ENCODE peak calls at places on chromosomes 2 and 18, in nine cellular contexts. One of them, this sample, is unnamed.

GRCh38 chr2:231099918-231100317 is 24.9 kb downstream of the HTR2B start:
- DNase-seq in EL: no peak
- DNase-seq in prostate gland: no peak
- DNase-seq in transverse colon: no peak
- DNase-seq in cardiac fibroblast: peak; percentile 10
- DNase-seq in NCI-H345: no peak
- DNase-seq in pancreas: no peak
- DNase-seq in GM04503: no peak
- DNase-seq in NCI-H187: no peak
- DNase-seq in this sample: no peak

GRCh38 chr2:227942021-227942420 is 70.6 kb downstream of the DAW1 start:
- DNase-seq in EL: peak; percentile 26
- DNase-seq in prostate gland: no peak
- DNase-seq in transverse colon: no peak
- DNase-seq in cardiac fibroblast: peak; percentile 31
- DNase-seq in NCI-H345: no peak
- DNase-seq in pancreas: no peak
- DNase-seq in GM04503: no peak
- DNase-seq in NCI-H187: no peak
- DNase-seq in this sample: no peak

GRCh38 chr2:213119061-213119809 is 32.2 kb downstream of the IKZF2 start:
- DNase-seq in EL: peak; percentile 76
- DNase-seq in prostate gland: no peak
- DNase-seq in transverse colon: no peak
- DNase-seq in cardiac fibroblast: peak; percentile 95
- DNase-seq in NCI-H345: no peak
- DNase-seq in pancreas: no peak
- DNase-seq in GM04503: peak; percentile 54
- DNase-seq in NCI-H187: no peak
- DNase-seq in this sample: no peak

GRCh38 chr2:217703102-217703501 is 299.7 kb downstream of the TNS1 start:
- DNase-seq in EL: no peak
- DNase-seq in prostate gland: no peak
- DNase-seq in transverse colon: no peak
- DNase-seq in cardiac fibroblast: no peak
- DNase-seq in NCI-H345: no peak
- DNase-seq in pancreas: no peak
- DNase-seq in GM04503: no peak
- DNase-seq in NCI-H187: no peak
- DNase-seq in this sample: no peak

GRCh38 chr2:190069936-190070696 is 7.6 kb upstream of the MSTN start:
- DNase-seq in EL: peak; percentile 74
- DNase-seq in prostate gland: peak; percentile 43
- DNase-seq in transverse colon: no peak
- DNase-seq in cardiac fibroblast: peak; percentile 87
- DNase-seq in NCI-H345: peak; percentile 59
- DNase-seq in pancreas: no peak
- DNase-seq in GM04503: peak; percentile 25
- DNase-seq in NCI-H187: peak; percentile 5
- DNase-seq in this sample: peak; percentile 65

GRCh38 chr2:33153008-33153407 is 206.3 kb downstream of the LTBP1 start:
- DNase-seq in EL: peak; percentile 41
- DNase-seq in prostate gland: no peak
- DNase-seq in transverse colon: no peak
- DNase-seq in cardiac fibroblast: peak; percentile 95
- DNase-seq in NCI-H345: no peak
- DNase-seq in pancreas: no peak
- DNase-seq in GM04503: no peak
- DNase-seq in NCI-H187: no peak
- DNase-seq in this sample: no peak

GRCh38 chr2:145158051-145158586 is 638.2 kb upstream of the ZEB2 start:
- DNase-seq in EL: peak; percentile 82
- DNase-seq in prostate gland: peak; percentile 6
- DNase-seq in transverse colon: peak; percentile 24
- DNase-seq in cardiac fibroblast: peak; percentile 94
- DNase-seq in NCI-H345: no peak
- DNase-seq in pancreas: peak; percentile 42
- DNase-seq in GM04503: peak; percentile 81
- DNase-seq in NCI-H187: no peak
- DNase-seq in this sample: no peak

GRCh38 chr18:68098655-68099054 is 582.1 kb upstream of the DSEL start:
- DNase-seq in EL: no peak
- DNase-seq in prostate gland: no peak
- DNase-seq in transverse colon: no peak
- DNase-seq in cardiac fibroblast: no peak
- DNase-seq in NCI-H345: no peak
- DNase-seq in pancreas: no peak
- DNase-seq in GM04503: no peak
- DNase-seq in NCI-H187: no peak
- DNase-seq in this sample: no peak

GRCh38 chr18:777021-777420 is 35.0 kb downstream of the YES1 start:
- DNase-seq in EL: no peak
- DNase-seq in prostate gland: no peak
- DNase-seq in transverse colon: no peak
- DNase-seq in cardiac fibroblast: peak; percentile 46
- DNase-seq in NCI-H345: no peak
- DNase-seq in pancreas: no peak
- DNase-seq in GM04503: no peak
- DNase-seq in NCI-H187: no peak
- DNase-seq in this sample: no peak

GRCh38 chr2:113180131-113180946 is 6.6 kb downstream of the PSD4 start:
- DNase-seq in EL: no peak
- DNase-seq in prostate gland: no peak
- DNase-seq in transverse colon: no peak
- DNase-seq in cardiac fibroblast: no peak
- DNase-seq in NCI-H345: no peak
- DNase-seq in pancreas: no peak
- DNase-seq in GM04503: no peak
- DNase-seq in NCI-H187: no peak
- DNase-seq in this sample: no peak

GRCh38 chr2:30807249-30807648 is at the start of gene CAPN13:
- DNase-seq in EL: no peak
- DNase-seq in prostate gland: peak; percentile 81
- DNase-seq in transverse colon: peak; percentile 79
- DNase-seq in cardiac fibroblast: no peak
- DNase-seq in NCI-H345: no peak
- DNase-seq in pancreas: no peak
- DNase-seq in GM04503: no peak
- DNase-seq in NCI-H187: no peak
- DNase-seq in this sample: no peak

GRCh38 chr2:201257941-201258665 is 2.2 kb upstream of the CASP8 start:
- DNase-seq in EL: peak; percentile 75
- DNase-seq in prostate gland: peak; percentile 78
- DNase-seq in transverse colon: peak; percentile 92
- DNase-seq in cardiac fibroblast: peak; percentile 92
- DNase-seq in NCI-H345: no peak
- DNase-seq in pancreas: peak; percentile 67
- DNase-seq in GM04503: peak; percentile 53
- DNase-seq in NCI-H187: no peak
- DNase-seq in this sample: no peak

GRCh38 chr2:44480068-44480467 is 118.3 kb downstream of the CAMKMT start:
- DNase-seq in EL: no peak
- DNase-seq in prostate gland: no peak
- DNase-seq in transverse colon: no peak
- DNase-seq in cardiac fibroblast: no peak
- DNase-seq in NCI-H345: no peak
- DNase-seq in pancreas: no peak
- DNase-seq in GM04503: no peak
- DNase-seq in NCI-H187: no peak
- DNase-seq in this sample: no peak

GRCh38 chr2:128093762-128094161 is 2.8 kb downstream of the UGGT1 start:
- DNase-seq in EL: no peak
- DNase-seq in prostate gland: no peak
- DNase-seq in transverse colon: no peak
- DNase-seq in cardiac fibroblast: no peak
- DNase-seq in NCI-H345: no peak
- DNase-seq in pancreas: no peak
- DNase-seq in GM04503: no peak
- DNase-seq in NCI-H187: no peak
- DNase-seq in this sample: no peak

GRCh38 chr2:118667964-118668363 is 179.5 kb downstream of the EN1 start:
- DNase-seq in EL: peak; percentile 68
- DNase-seq in prostate gland: no peak
- DNase-seq in transverse colon: no peak
- DNase-seq in cardiac fibroblast: peak; percentile 83
- DNase-seq in NCI-H345: no peak
- DNase-seq in pancreas: no peak
- DNase-seq in GM04503: peak; percentile 85
- DNase-seq in NCI-H187: no peak
- DNase-seq in this sample: no peak

GRCh38 chr2:28621172-28622100 is 125.6 kb downstream of the PLB1 start:
- DNase-seq in EL: peak; percentile 80
- DNase-seq in prostate gland: peak; percentile 77
- DNase-seq in transverse colon: peak; percentile 80
- DNase-seq in cardiac fibroblast: peak; percentile 97
- DNase-seq in NCI-H345: peak; percentile 87
- DNase-seq in pancreas: peak; percentile 79
- DNase-seq in GM04503: peak; percentile 90
- DNase-seq in NCI-H187: no peak
- DNase-seq in this sample: peak; percentile 68

GRCh38 chr18:3425450-3425849 is 24.5 kb upstream of the TGIF1 start:
- DNase-seq in EL: no peak
- DNase-seq in prostate gland: no peak
- DNase-seq in transverse colon: no peak
- DNase-seq in cardiac fibroblast: no peak
- DNase-seq in NCI-H345: no peak
- DNase-seq in pancreas: no peak
- DNase-seq in GM04503: no peak
- DNase-seq in NCI-H187: no peak
- DNase-seq in this sample: no peak

GRCh38 chr18:59823611-59824195 is 76.1 kb upstream of the PMAIP1 start:
- DNase-seq in EL: peak; percentile 88
- DNase-seq in prostate gland: peak; percentile 65
- DNase-seq in transverse colon: peak; percentile 75
- DNase-seq in cardiac fibroblast: peak; percentile 91
- DNase-seq in NCI-H345: peak; percentile 77
- DNase-seq in pancreas: no peak
- DNase-seq in GM04503: no peak
- DNase-seq in NCI-H187: peak; percentile 28
- DNase-seq in this sample: peak; percentile 54